ENCODE peak calls at places on chromosome 15, in five cellular contexts. One of them, this sample, is unnamed.

GRCh38 chr15:76501726-76502125 is 165.2 kb downstream of the ISL2 start:
- DNase-seq in NCI-H1092: no peak
- DNase-seq in endothelial cell: no peak
- DNase-seq in progenitor cell of endocrine pancreas: no peak
- DNase-seq in HT1080: no peak
- DNase-seq in this sample: no peak

GRCh38 chr15:48925714-48926223 is 38.0 kb downstream of the SHC4 start:
- DNase-seq in NCI-H1092: no peak
- DNase-seq in endothelial cell: no peak
- DNase-seq in progenitor cell of endocrine pancreas: no peak
- DNase-seq in HT1080: peak
- DNase-seq in this sample: no peak

GRCh38 chr15:22967084-22967770 is 12.9 kb downstream of the CYFIP1 start:
- DNase-seq in NCI-H1092: no peak
- DNase-seq in endothelial cell: no peak
- DNase-seq in progenitor cell of endocrine pancreas: no peak
- DNase-seq in HT1080: no peak
- DNase-seq in this sample: no peak

GRCh38 chr15:70505411-70505919 is 257.9 kb downstream of the UACA start:
- DNase-seq in NCI-H1092: no peak
- DNase-seq in endothelial cell: no peak
- DNase-seq in progenitor cell of endocrine pancreas: no peak
- DNase-seq in HT1080: peak
- DNase-seq in this sample: no peak

GRCh38 chr15:51227967-51228783 is 110.2 kb downstream of the CYP19A1 start:
- DNase-seq in NCI-H1092: no peak
- DNase-seq in endothelial cell: no peak
- DNase-seq in progenitor cell of endocrine pancreas: no peak
- DNase-seq in HT1080: peak
- DNase-seq in this sample: no peak

GRCh38 chr15:49747340-49747739 is 126.5 kb downstream of the DTWD1 start:
- DNase-seq in NCI-H1092: no peak
- DNase-seq in endothelial cell: no peak
- DNase-seq in progenitor cell of endocrine pancreas: no peak
- DNase-seq in HT1080: no peak
- DNase-seq in this sample: no peak

GRCh38 chr15:100020614-100021013 is 287.4 kb upstream of the LYSMD4 start:
- DNase-seq in NCI-H1092: no peak
- DNase-seq in endothelial cell: no peak
- DNase-seq in progenitor cell of endocrine pancreas: no peak
- DNase-seq in HT1080: no peak
- DNase-seq in this sample: no peak

GRCh38 chr15:31303434-31304073 is 23.1 kb upstream of the KLF13 start:
- DNase-seq in NCI-H1092: no peak
- DNase-seq in endothelial cell: no peak
- DNase-seq in progenitor cell of endocrine pancreas: no peak
- DNase-seq in HT1080: no peak
- DNase-seq in this sample: no peak

GRCh38 chr15:48858401-48858800 is 19.5 kb upstream of the EID1 start:
- DNase-seq in NCI-H1092: no peak
- DNase-seq in endothelial cell: no peak
- DNase-seq in progenitor cell of endocrine pancreas: no peak
- DNase-seq in HT1080: peak
- DNase-seq in this sample: no peak

GRCh38 chr15:62606376-62607164 is 436.0 kb upstream of the TPM1 start:
- DNase-seq in NCI-H1092: no peak
- DNase-seq in endothelial cell: no peak
- DNase-seq in progenitor cell of endocrine pancreas: no peak
- DNase-seq in HT1080: peak
- DNase-seq in this sample: no peak

GRCh38 chr15:43517354-43518072 is at the start of gene MAP1A:
- DNase-seq in NCI-H1092: peak
- DNase-seq in endothelial cell: peak
- DNase-seq in progenitor cell of endocrine pancreas: no peak
- DNase-seq in HT1080: no peak
- DNase-seq in this sample: no peak

GRCh38 chr15:39472661-39473657 is 107.9 kb upstream of the THBS1 start:
- DNase-seq in NCI-H1092: no peak
- DNase-seq in endothelial cell: no peak
- DNase-seq in progenitor cell of endocrine pancreas: no peak
- DNase-seq in HT1080: no peak
- DNase-seq in this sample: no peak

GRCh38 chr15:58755956-58756355 is 6.4 kb upstream of the ADAM10 start:
- DNase-seq in NCI-H1092: no peak
- DNase-seq in endothelial cell: no peak
- DNase-seq in progenitor cell of endocrine pancreas: no peak
- DNase-seq in HT1080: no peak
- DNase-seq in this sample: no peak

GRCh38 chr15:55846108-55846707 is 103.3 kb upstream of the PRTG start:
- DNase-seq in NCI-H1092: peak
- DNase-seq in endothelial cell: peak
- DNase-seq in progenitor cell of endocrine pancreas: peak
- DNase-seq in HT1080: peak
- DNase-seq in this sample: peak

GRCh38 chr15:67433495-67434099 is 87.3 kb upstream of the C15orf61 start:
- DNase-seq in NCI-H1092: no peak
- DNase-seq in endothelial cell: peak
- DNase-seq in progenitor cell of endocrine pancreas: no peak
- DNase-seq in HT1080: peak
- DNase-seq in this sample: peak

GRCh38 chr15:47812436-47813109 is 95.3 kb downstream of the SEMA6D start:
- DNase-seq in NCI-H1092: no peak
- DNase-seq in endothelial cell: no peak
- DNase-seq in progenitor cell of endocrine pancreas: no peak
- DNase-seq in HT1080: no peak
- DNase-seq in this sample: no peak

GRCh38 chr15:76963596-76963995 is 31.3 kb upstream of the PSTPIP1 start:
- DNase-seq in NCI-H1092: no peak
- DNase-seq in endothelial cell: no peak
- DNase-seq in progenitor cell of endocrine pancreas: no peak
- DNase-seq in HT1080: peak
- DNase-seq in this sample: no peak

GRCh38 chr15:86743283-86743903 is 663.7 kb downstream of the AGBL1 start:
- DNase-seq in NCI-H1092: no peak
- DNase-seq in endothelial cell: peak
- DNase-seq in progenitor cell of endocrine pancreas: peak
- DNase-seq in HT1080: peak
- DNase-seq in this sample: peak

GRCh38 chr15:31344824-31345605 is 18.4 kb downstream of the KLF13 start:
- DNase-seq in NCI-H1092: no peak
- DNase-seq in endothelial cell: no peak
- DNase-seq in progenitor cell of endocrine pancreas: no peak
- DNase-seq in HT1080: no peak
- DNase-seq in this sample: no peak

GRCh38 chr15:45641374-45641778 is 6.5 kb downstream of the SQOR start:
- DNase-seq in NCI-H1092: no peak
- DNase-seq in endothelial cell: no peak
- DNase-seq in progenitor cell of endocrine pancreas: no peak
- DNase-seq in HT1080: peak
- DNase-seq in this sample: no peak

GRCh38 chr15:97521894-97522293 is 438.6 kb upstream of the ARRDC4 start:
- DNase-seq in NCI-H1092: no peak
- DNase-seq in endothelial cell: no peak
- DNase-seq in progenitor cell of endocrine pancreas: no peak
- DNase-seq in HT1080: no peak
- DNase-seq in this sample: no peak

GRCh38 chr15:41513282-41514227 is at the start of gene LTK:
- DNase-seq in NCI-H1092: no peak
- DNase-seq in endothelial cell: no peak
- DNase-seq in progenitor cell of endocrine pancreas: no peak
- DNase-seq in HT1080: no peak
- DNase-seq in this sample: no peak

GRCh38 chr15:66786708-66787471 is 84.9 kb downstream of the SMAD6 start:
- DNase-seq in NCI-H1092: no peak
- DNase-seq in endothelial cell: no peak
- DNase-seq in progenitor cell of endocrine pancreas: no peak
- DNase-seq in HT1080: no peak
- DNase-seq in this sample: no peak

GRCh38 chr15:73984208-73984979 is 7.7 kb downstream of the STOML1 start:
- DNase-seq in NCI-H1092: no peak
- DNase-seq in endothelial cell: no peak
- DNase-seq in progenitor cell of endocrine pancreas: no peak
- DNase-seq in HT1080: no peak
- DNase-seq in this sample: no peak